ENCODE peak calls at places on chromosomes 1 and 21, in six cellular contexts. E is SW480, F is esophagus muscularis mucosa, M is HCT116, D is cardiac fibroblast, N is T-cell. G is an unnamed sample.

GRCh38 chr1:173212952-173213491 is 5.9 kb upstream of the TNFSF4 start:
- DNase-seq in E (no peak), F (no peak), N (no peak), D (no peak), M (no peak), G (no peak)

GRCh38 chr1:204592246-204592948 is 76.2 kb downstream of the MDM4 start:
- DNase-seq in M (no peak), E (no peak), D (no peak), N (no peak), F (no peak), G (no peak)

GRCh38 chr1:216566809-216567208 is 143.6 kb upstream of the USH2A start:
- DNase-seq in N (no peak), F (no peak), E (peak), M (no peak), D (peak), G (no peak)

GRCh38 chr1:22351757-22352080 is 99.9 kb upstream of the ZBTB40 start:
- DNase-seq in F (no peak), E (no peak), M (no peak), N (no peak), D (no peak), G (no peak)

GRCh38 chr1:73576084-73576483 is 621.9 kb downstream of the LRRIQ3 start:
- DNase-seq in F (no peak), N (no peak), M (no peak), E (peak), D (no peak), G (no peak)

GRCh38 chr1:117607471-117607870 is 1.6 kb downstream of the TENT5C start:
- DNase-seq in D (no peak), M (no peak), N (peak), E (no peak), F (no peak), G (no peak)

GRCh38 chr1:198845851-198846250 is 207.0 kb downstream of the PTPRC start:
- DNase-seq in M (no peak), E (no peak), N (no peak), D (peak), F (no peak), G (no peak)

GRCh38 chr1:62325076-62325475 is 5.8 kb upstream of the KANK4 start:
- DNase-seq in D (no peak), N (no peak), M (no peak), E (no peak), F (no peak), G (no peak)

GRCh38 chr21:37073417-37074194 is 552 bp downstream of the TTC3 start:
- DNase-seq in M (no peak), N (peak), E (peak), D (peak), F (no peak), G (no peak)

GRCh38 chr1:18870325-18870865 is 10.9 kb upstream of the TAS1R2 start:
- DNase-seq in N (no peak), M (no peak), D (no peak), E (no peak), F (no peak), G (no peak)

GRCh38 chr1:183449223-183449770 is 23.0 kb upstream of the SMG7 start:
- DNase-seq in E (no peak), D (no peak), N (no peak), M (no peak), F (no peak), G (no peak)

GRCh38 chr1:229629251-229629650 is 3.2 kb downstream of the URB2 start:
- DNase-seq in N (no peak), D (peak), M (no peak), F (no peak), E (no peak), G (no peak)

GRCh38 chr1:153699116-153699515 is 20.6 kb downstream of the NPR1 start:
- DNase-seq in M (no peak), F (no peak), E (no peak), N (no peak), D (peak), G (no peak)

GRCh38 chr1:20787775-20788488 is 825 bp upstream of the HP1BP3 start:
- DNase-seq in F (peak), M (no peak), N (no peak), E (peak), D (peak), G (peak)

GRCh38 chr1:54016343-54017282 is 1.4 kb downstream of the LDLRAD1 start:
- DNase-seq in M (peak), N (no peak), D (peak), E (peak), F (peak), G (peak)

GRCh38 chr1:180131510-180131909 is 23.2 kb upstream of the QSOX1 start:
- DNase-seq in N (no peak), E (no peak), M (no peak), D (peak), F (no peak), G (no peak)

GRCh38 chr1:213055087-213055591 is 4.1 kb downstream of the RPS6KC1 start:
- DNase-seq in D (peak), N (no peak), E (no peak), F (no peak), M (no peak), G (no peak)

GRCh38 chr1:172863031-172863430 is 187.7 kb downstream of the TNFSF18 start:
- DNase-seq in E (no peak), N (no peak), D (no peak), M (no peak), F (no peak), G (no peak)

GRCh38 chr1:118949317-118949716 is 38.8 kb downstream of the TBX15 start:
- DNase-seq in M (no peak), F (no peak), D (peak), N (no peak), E (no peak), G (no peak)

GRCh38 chr1:23601104-23601967 is 42.0 kb upstream of the ID3 start:
- DNase-seq in M (no peak), F (no peak), D (no peak), E (no peak), N (no peak), G (no peak)

GRCh38 chr1:31715097-31715872 is 11.5 kb upstream of the COL16A1 start:
- DNase-seq in D (peak), E (peak), N (no peak), M (peak), F (peak), G (peak)

GRCh38 chr1:245444181-245444580 is 289.4 kb downstream of the KIF26B start:
- DNase-seq in E (no peak), D (no peak), N (no peak), M (no peak), F (no peak), G (no peak)

GRCh38 chr1:56068908-56069307 is 510.5 kb downstream of the PLPP3 start:
- DNase-seq in N (no peak), F (no peak), E (no peak), D (peak), M (no peak), G (no peak)

GRCh38 chr1:202944438-202944921 is 13.6 kb downstream of the ADIPOR1 start:
- DNase-seq in E (no peak), D (no peak), F (no peak), M (no peak), N (no peak), G (no peak)

GRCh38 chr1:51276286-51276685 is 40.2 kb downstream of the RNF11 start:
- DNase-seq in D (no peak), N (no peak), M (no peak), F (no peak), E (no peak), G (no peak)

GRCh38 chr1:204941415-204942338 is 71.0 kb downstream of the NFASC start:
- DNase-seq in D (peak), F (no peak), M (peak), N (no peak), E (peak), G (peak)

GRCh38 chr1:32335951-32336867 is at the start of gene MARCKSL1:
- DNase-seq in F (no peak), N (peak), D (peak), M (peak), E (peak), G (no peak)

GRCh38 chr1:31421404-31422040 is 8.5 kb downstream of the SERINC2 start:
- DNase-seq in F (no peak), N (no peak), M (no peak), E (peak), D (no peak), G (no peak)

GRCh38 chr1:47219590-47220220 is 12.3 kb downstream of the TAL1 start:
- DNase-seq in D (no peak), F (no peak), E (no peak), M (no peak), N (no peak), G (no peak)

GRCh38 chr1:67577646-67578045 is 107.4 kb upstream of the GADD45A start:
- DNase-seq in D (no peak), E (no peak), F (no peak), N (no peak), M (no peak), G (no peak)

GRCh38 chr21:45887121-45887611 is 94.4 kb upstream of the COL6A1 start:
- DNase-seq in E (no peak), N (no peak), M (no peak), D (no peak), F (no peak), G (no peak)

G was measured in Panc1.